ENCODE peak calls at places on chromosomes 7 and 10, in nine cellular contexts. A, W, S, K, Q, Y, B, F and E are unnamed samples.

GRCh38 chr10:11573497-11573896 is 38.0 kb downstream of the USP6NL start:
- DNase-seq in B (no peak), Q (no peak), W (no peak), A (no peak), F (no peak), S (peak; percentile 63), Y (no peak), K (no peak), E (no peak)

GRCh38 chr10:6014241-6014761 is 37.0 kb upstream of the IL15RA start:
- DNase-seq in W (peak; percentile 58), S (peak; percentile 42), A (peak; percentile 68), F (no peak), Y (peak; percentile 29), K (no peak), B (peak; percentile 82), Q (peak; percentile 79), E (peak; percentile 42)

GRCh38 chr10:124092270-124093075 is 925 bp downstream of the CHST15 start:
- DNase-seq in B (peak; percentile 52), F (no peak), A (peak; percentile 77), Q (peak; percentile 49), Y (peak; percentile 49), W (peak; percentile 74), S (no peak), K (peak; percentile 96), E (peak; percentile 44)

GRCh38 chr7:76397409-76398183 is 11.9 kb downstream of the SSC4D start:
- DNase-seq in B (peak; percentile 85), K (peak; percentile 95), F (peak; percentile 86), A (peak; percentile 89), S (peak; percentile 31), W (peak; percentile 78), Q (peak; percentile 81), Y (peak; percentile 40), E (peak; percentile 69)

GRCh38 chr7:30799206-30799975 is 28.2 kb downstream of the MINDY4 start:
- DNase-seq in F (no peak), W (no peak), Y (peak; percentile 43), S (peak; percentile 93), A (no peak), K (no peak), B (no peak), Q (peak; percentile 66), E (peak; percentile 64)

GRCh38 chr10:84668186-84668763 is 339.9 kb downstream of the CCSER2 start:
- DNase-seq in Q (no peak), F (no peak), W (no peak), S (no peak), B (no peak), Y (no peak), K (no peak), A (no peak), E (no peak)

GRCh38 chr7:155584763-155585531 is 38.6 kb upstream of the CNPY1 start:
- DNase-seq in A (peak; percentile 37), Y (no peak), K (no peak), Q (peak; percentile 29), S (no peak), W (no peak), B (peak; percentile 46), F (peak; percentile 69), E (no peak)

GRCh38 chr10:98186681-98187080 is 52.2 kb downstream of the R3HCC1L start:
- DNase-seq in Q (no peak), K (no peak), S (peak; percentile 69), B (no peak), W (no peak), F (no peak), Y (no peak), A (no peak), E (no peak)

GRCh38 chr10:79002336-79002735 is 66.4 kb upstream of the ZMIZ1 start:
- DNase-seq in B (no peak), K (no peak), W (no peak), A (no peak), S (no peak), Q (no peak), Y (peak; percentile 19), F (no peak), E (no peak)

GRCh38 chr7:20153567-20153966 is 63.6 kb downstream of the MACC1 start:
- DNase-seq in K (no peak), A (no peak), W (no peak), S (no peak), F (no peak), Q (no peak), B (no peak), Y (no peak), E (no peak)

GRCh38 chr7:92830532-92831110 is 5.8 kb downstream of the CDK6 start:
- DNase-seq in K (no peak), Y (no peak), F (no peak), W (no peak), Q (no peak), S (peak; percentile 46), B (no peak), A (no peak), E (no peak)

GRCh38 chr7:7816084-7816483 is 97.7 kb upstream of the RPA3 start:
- DNase-seq in Q (no peak), S (no peak), W (no peak), K (no peak), F (no peak), Y (no peak), A (no peak), B (no peak), E (no peak)

GRCh38 chr10:107529350-107529749 is 364.8 kb upstream of the SORCS1 start:
- DNase-seq in Y (no peak), Q (no peak), A (no peak), S (no peak), K (no peak), F (no peak), W (no peak), B (no peak), E (no peak)

GRCh38 chr7:7014827-7015610 is 167.3 kb upstream of the C1GALT1 start:
- DNase-seq in B (no peak), Y (no peak), W (no peak), F (no peak), K (no peak), Q (no peak), A (no peak), S (no peak), E (no peak)

GRCh38 chr7:73682745-73683055 is 553 bp downstream of the DNAJC30 start:
- DNase-seq in S (no peak), W (no peak), K (no peak), A (no peak), F (no peak), Q (no peak), Y (no peak), B (no peak), E (no peak)

DNA sequence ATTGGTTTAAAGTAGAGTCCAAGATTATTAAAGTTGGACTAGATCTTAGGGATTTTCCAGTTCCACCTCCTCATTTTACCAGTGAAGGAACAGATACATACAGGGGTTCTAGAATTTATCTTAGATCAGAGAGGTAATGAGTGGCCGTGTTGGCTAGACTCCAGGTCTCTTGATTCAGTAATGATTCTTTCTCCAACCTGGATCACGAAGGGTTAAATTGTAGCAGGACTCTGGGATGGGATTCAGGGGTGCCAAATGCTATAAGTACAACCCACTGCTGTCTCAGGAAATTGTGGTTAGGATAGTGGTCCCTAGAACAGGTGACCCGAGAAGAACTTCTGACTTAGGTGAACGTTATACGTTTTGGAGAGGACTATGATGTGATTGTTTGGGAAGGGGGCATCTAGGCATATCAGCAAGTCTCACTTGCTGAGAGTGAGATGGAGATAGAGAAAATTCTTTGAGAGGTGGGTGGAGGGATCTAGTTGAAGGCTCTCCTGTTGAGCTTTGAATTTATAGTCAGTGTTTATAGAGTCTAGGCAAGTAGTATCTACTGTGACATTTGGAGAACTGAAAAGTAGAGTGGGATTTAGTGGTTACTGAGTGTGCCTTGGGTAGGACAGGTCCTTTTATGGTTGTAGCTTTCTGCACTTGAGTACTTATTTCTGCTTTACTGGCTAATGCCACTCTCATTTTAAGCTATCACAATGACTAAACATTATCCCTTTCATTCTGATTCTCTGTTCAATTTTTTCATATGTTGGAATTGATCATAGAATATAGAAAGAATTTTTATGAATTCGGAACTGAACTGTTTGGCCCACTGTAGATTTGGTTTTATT is 58.3 kb downstream of the ST7 start:
- DNase-seq in W (no peak), A (no peak), F (no peak), Y (no peak), K (no peak), B (no peak), Q (no peak), S (no peak), E (no peak)
- TF ChIP-seq POLR2A in W (no peak), A (no peak), F (no peak), Y (no peak), K (no peak), B (no peak), Q (no peak), S (no peak), E (no peak)

GRCh38 chr10:133297504-133297903 is 11.2 kb downstream of the TUBGCP2 start:
- DNase-seq in F (no peak), W (no peak), K (no peak), A (no peak), Q (no peak), S (no peak), B (no peak), Y (no peak), E (no peak)

GRCh38 chr10:133302230-133302629 is 6.4 kb downstream of the TUBGCP2 start:
- DNase-seq in A (no peak), S (no peak), Y (no peak), W (no peak), F (no peak), B (no peak), K (no peak), Q (no peak), E (no peak)

GRCh38 chr10:133299224-133299623 is 9.4 kb downstream of the TUBGCP2 start:
- DNase-seq in A (no peak), Q (no peak), S (no peak), Y (no peak), F (no peak), W (no peak), B (no peak), K (no peak), E (no peak)

GRCh38 chr10:133298466-133298865 is 10.2 kb downstream of the TUBGCP2 start:
- DNase-seq in K (no peak), Y (no peak), W (no peak), Q (no peak), F (no peak), S (no peak), A (no peak), B (no peak), E (no peak)

GRCh38 chr10:133299738-133300137 is 8.9 kb downstream of the TUBGCP2 start:
- DNase-seq in F (no peak), B (no peak), W (no peak), K (no peak), S (no peak), Y (no peak), A (no peak), Q (no peak), E (no peak)
- H3K36me3 ChIP-seq in F (peaks cover 79% of the 10 kb centered on the region), B (no peaks in the 10 kb centered on the region), W (peaks cover 73% of the 10 kb centered on the region), K (peaks cover 76% of the 10 kb centered on the region), S (peaks cover 53% of the 10 kb centered on the region), Y (no peaks in the 10 kb centered on the region), A (peaks cover 56% of the 10 kb centered on the region), Q (no peaks in the 10 kb centered on the region), E (peaks cover 29% of the 10 kb centered on the region)

GRCh38 chr7:128841171-128841690 is 11.0 kb downstream of the FLNC start:
- DNase-seq in Y (no peak), S (no peak), A (peak; percentile 41), B (no peak), K (no peak), W (no peak), Q (no peak), F (no peak), E (no peak)
- TF ChIP-seq POLR2A in Y (no peak), S (no peak), A (no peak), B (no peak), K (no peak), W (no peak), Q (no peak), F (no peak), E (no peak)

GRCh38 chr10:101580486-101581399 is 7.3 kb downstream of the POLL start:
- DNase-seq in Y (no peak), B (no peak), S (no peak), Q (no peak), A (no peak), W (no peak), K (no peak), F (no peak), E (no peak)
- H3K36me3 ChIP-seq in Y (no peaks in the 10 kb centered on the region), B (no peaks in the 10 kb centered on the region), S (peaks cover 48% of the 10 kb centered on the region), Q (no peaks in the 10 kb centered on the region), A (peaks cover 3% of the 10 kb centered on the region), W (peaks cover 81% of the 10 kb centered on the region), K (peaks cover 48% of the 10 kb centered on the region), F (peaks cover 73% of the 10 kb centered on the region), E (peaks cover 93% of the 10 kb centered on the region)